ENCODE peak calls at places on chromosomes 5 and 9, in nine cellular contexts. One of them, this sample, is unnamed.

GRCh38 chr9:123710299-123710698 is 219.6 kb downstream of the DENND1A start:
- DNase-seq in IMR-90: peak; percentile 95
- DNase-seq in AG08395: peak; percentile 64
- DNase-seq in sciatic nerve: no peak
- DNase-seq in ACHN: peak; percentile 68
- DNase-seq in HFF-Myc: no peak
- DNase-seq in activated T-cell treated with anti-CD3 and anti-CD28 coated beads for 1 hour: no peak
- DNase-seq in left lung: no peak
- DNase-seq in CD4-positive, alpha-beta T cell: no peak
- DNase-seq in this sample: no peak

GRCh38 chr9:121798941-121799340 is 147.5 kb downstream of the DAB2IP start:
- DNase-seq in left lung: no peak
- DNase-seq in AG08395: no peak
- DNase-seq in activated T-cell treated with anti-CD3 and anti-CD28 coated beads for 1 hour: no peak
- DNase-seq in HFF-Myc: no peak
- DNase-seq in sciatic nerve: no peak
- DNase-seq in IMR-90: no peak
- DNase-seq in ACHN: no peak
- DNase-seq in CD4-positive, alpha-beta T cell: no peak
- DNase-seq in this sample: no peak

GRCh38 chr9:114822708-114823107 is 16.9 kb upstream of the TNFSF15 start:
- DNase-seq in activated T-cell treated with anti-CD3 and anti-CD28 coated beads for 1 hour: no peak
- DNase-seq in sciatic nerve: no peak
- DNase-seq in CD4-positive, alpha-beta T cell: no peak
- DNase-seq in AG08395: no peak
- DNase-seq in HFF-Myc: no peak
- DNase-seq in left lung: no peak
- DNase-seq in IMR-90: no peak
- DNase-seq in ACHN: no peak
- DNase-seq in this sample: no peak

GRCh38 chr5:139014726-139015125 is 139.6 kb upstream of the LRRTM2 start:
- DNase-seq in ACHN: peak; percentile 59
- DNase-seq in AG08395: peak; percentile 50
- DNase-seq in CD4-positive, alpha-beta T cell: no peak
- DNase-seq in sciatic nerve: no peak
- DNase-seq in activated T-cell treated with anti-CD3 and anti-CD28 coated beads for 1 hour: no peak
- DNase-seq in left lung: no peak
- DNase-seq in HFF-Myc: peak; percentile 40
- DNase-seq in IMR-90: peak; percentile 92
- DNase-seq in this sample: no peak

GRCh38 chr9:12785251-12785880 is 10.5 kb downstream of the LURAP1L start:
- DNase-seq in CD4-positive, alpha-beta T cell: no peak
- DNase-seq in HFF-Myc: no peak
- DNase-seq in AG08395: no peak
- DNase-seq in activated T-cell treated with anti-CD3 and anti-CD28 coated beads for 1 hour: no peak
- DNase-seq in left lung: peak; percentile 78
- DNase-seq in sciatic nerve: no peak
- DNase-seq in ACHN: no peak
- DNase-seq in IMR-90: peak; percentile 55
- DNase-seq in this sample: no peak

GRCh38 chr5:143149759-143150158 is 253.7 kb downstream of the NR3C1 start:
- DNase-seq in sciatic nerve: no peak
- DNase-seq in left lung: no peak
- DNase-seq in activated T-cell treated with anti-CD3 and anti-CD28 coated beads for 1 hour: no peak
- DNase-seq in AG08395: no peak
- DNase-seq in CD4-positive, alpha-beta T cell: no peak
- DNase-seq in IMR-90: no peak
- DNase-seq in ACHN: no peak
- DNase-seq in HFF-Myc: no peak
- DNase-seq in this sample: no peak

GRCh38 chr9:121714873-121715272 is 63.4 kb downstream of the DAB2IP start:
- DNase-seq in activated T-cell treated with anti-CD3 and anti-CD28 coated beads for 1 hour: no peak
- DNase-seq in sciatic nerve: no peak
- DNase-seq in AG08395: no peak
- DNase-seq in ACHN: no peak
- DNase-seq in CD4-positive, alpha-beta T cell: no peak
- DNase-seq in left lung: no peak
- DNase-seq in IMR-90: no peak
- DNase-seq in HFF-Myc: no peak
- DNase-seq in this sample: no peak

GRCh38 chr5:175576096-175576495 is 81.8 kb upstream of the HRH2 start:
- DNase-seq in ACHN: no peak
- DNase-seq in left lung: no peak
- DNase-seq in IMR-90: no peak
- DNase-seq in sciatic nerve: no peak
- DNase-seq in CD4-positive, alpha-beta T cell: no peak
- DNase-seq in HFF-Myc: no peak
- DNase-seq in activated T-cell treated with anti-CD3 and anti-CD28 coated beads for 1 hour: no peak
- DNase-seq in AG08395: no peak
- DNase-seq in this sample: no peak

GRCh38 chr5:10077721-10078551 is 171.8 kb downstream of the ATPSCKMT start:
- DNase-seq in AG08395: peak; percentile 79
- DNase-seq in CD4-positive, alpha-beta T cell: no peak
- DNase-seq in IMR-90: peak; percentile 35
- DNase-seq in HFF-Myc: peak; percentile 50
- DNase-seq in ACHN: no peak
- DNase-seq in left lung: no peak
- DNase-seq in sciatic nerve: no peak
- DNase-seq in activated T-cell treated with anti-CD3 and anti-CD28 coated beads for 1 hour: no peak
- DNase-seq in this sample: no peak

GRCh38 chr9:138061631-138062030 is 184.0 kb downstream of the CACNA1B start:
- DNase-seq in sciatic nerve: no peak
- DNase-seq in ACHN: no peak
- DNase-seq in IMR-90: no peak
- DNase-seq in left lung: peak; percentile 9
- DNase-seq in HFF-Myc: no peak
- DNase-seq in AG08395: no peak
- DNase-seq in activated T-cell treated with anti-CD3 and anti-CD28 coated beads for 1 hour: no peak
- DNase-seq in CD4-positive, alpha-beta T cell: no peak
- DNase-seq in this sample: no peak

GRCh38 chr9:94909965-94910730 is 183.6 kb downstream of the AOPEP start:
- DNase-seq in sciatic nerve: no peak
- DNase-seq in HFF-Myc: no peak
- DNase-seq in AG08395: no peak
- DNase-seq in CD4-positive, alpha-beta T cell: no peak
- DNase-seq in left lung: no peak
- DNase-seq in ACHN: no peak
- DNase-seq in IMR-90: no peak
- DNase-seq in activated T-cell treated with anti-CD3 and anti-CD28 coated beads for 1 hour: no peak
- DNase-seq in this sample: no peak

GRCh38 chr9:4837768-4838546 is 45.2 kb downstream of the RCL1 start:
- DNase-seq in CD4-positive, alpha-beta T cell: no peak
- DNase-seq in HFF-Myc: peak; percentile 26
- DNase-seq in left lung: no peak
- DNase-seq in AG08395: peak; percentile 86
- DNase-seq in sciatic nerve: no peak
- DNase-seq in ACHN: peak; percentile 32
- DNase-seq in IMR-90: peak; percentile 93
- DNase-seq in activated T-cell treated with anti-CD3 and anti-CD28 coated beads for 1 hour: no peak
- DNase-seq in this sample: no peak

GRCh38 chr9:13770956-13771355 is 491.5 kb upstream of the MPDZ start:
- DNase-seq in AG08395: no peak
- DNase-seq in sciatic nerve: no peak
- DNase-seq in activated T-cell treated with anti-CD3 and anti-CD28 coated beads for 1 hour: no peak
- DNase-seq in HFF-Myc: no peak
- DNase-seq in IMR-90: no peak
- DNase-seq in ACHN: no peak
- DNase-seq in CD4-positive, alpha-beta T cell: no peak
- DNase-seq in left lung: no peak
- DNase-seq in this sample: no peak

GRCh38 chr5:3007577-3007976 is 256.1 kb upstream of the IRX2 start:
- DNase-seq in ACHN: no peak
- DNase-seq in sciatic nerve: no peak
- DNase-seq in AG08395: no peak
- DNase-seq in IMR-90: no peak
- DNase-seq in HFF-Myc: no peak
- DNase-seq in activated T-cell treated with anti-CD3 and anti-CD28 coated beads for 1 hour: no peak
- DNase-seq in left lung: no peak
- DNase-seq in CD4-positive, alpha-beta T cell: no peak
- DNase-seq in this sample: no peak

This sample was measured in GM12891.